ENCODE peak calls at places on chromosomes 12 and 14, in ten cellular contexts. M is gastrocnemius medialis, T is mammary epithelial cell, A is ascending aorta, P is cardiac muscle cell, Y is PC-3, I is Panc1, Z is spleen, O is transverse colon, K is Peyer's patch. D is an unnamed sample.

GRCh38 chr12:104930388-104931326 is 27.4 kb downstream of the SLC41A2 start:
- DNase-seq in I (no peak), T (peak), O (no peak), P (no peak), K (no peak), A (no peak), Y (peak), Z (no peak), M (no peak), D (no peak)

GRCh38 chr14:58298880-58299664 is 717 bp downstream of the ARID4A start:
- DNase-seq in T (no peak), A (no peak), Z (peak), O (peak), I (no peak), M (no peak), K (peak), Y (no peak), P (peak), D (no peak)

GRCh38 chr12:20477691-20478090 is 109.4 kb downstream of the PDE3A start:
- DNase-seq in K (no peak), M (no peak), I (no peak), Z (no peak), T (no peak), P (no peak), A (no peak), O (no peak), Y (no peak), D (no peak)

GRCh38 chr12:29816869-29817730 is 33.4 kb upstream of the TMTC1 start:
- DNase-seq in O (no peak), A (no peak), K (no peak), T (no peak), M (no peak), Y (no peak), P (no peak), I (no peak), Z (no peak), D (no peak)

GRCh38 chr14:92954933-92955332 is 32.0 kb downstream of the CHGA start:
- DNase-seq in K (no peak), T (no peak), M (no peak), A (no peak), I (no peak), Z (no peak), O (no peak), Y (no peak), P (no peak), D (no peak)

GRCh38 chr14:93160353-93160801 is 24.3 kb downstream of the MOAP1 start:
- DNase-seq in P (peak), O (no peak), K (no peak), I (no peak), Z (no peak), A (no peak), M (no peak), T (no peak), Y (peak), D (no peak)

GRCh38 chr14:25944020-25944419 is 653.8 kb downstream of the NOVA1 start:
- DNase-seq in T (no peak), M (no peak), Z (no peak), P (no peak), Y (no peak), K (no peak), I (no peak), O (no peak), A (no peak), D (no peak)

GRCh38 chr12:77122236-77122635 is 56.9 kb upstream of the E2F7 start:
- DNase-seq in Y (peak), I (peak), O (no peak), A (no peak), Z (no peak), T (peak), P (no peak), K (no peak), M (no peak), D (peak)

GRCh38 chr14:103879570-103880333 is 32.4 kb upstream of the PPP1R13B start:
- DNase-seq in O (peak), T (peak), M (no peak), Z (no peak), A (no peak), Y (peak), P (no peak), I (no peak), K (peak), D (no peak)

GRCh38 chr14:34110531-34110930 is 159.7 kb upstream of the EGLN3 start:
- DNase-seq in I (no peak), T (peak), Y (no peak), O (no peak), K (no peak), P (no peak), A (no peak), Z (no peak), M (no peak), D (no peak)

GRCh38 chr12:6936642-6937480 is 6.8 kb upstream of the RNU7-1 start:
- DNase-seq in I (no peak), Y (no peak), P (peak), O (no peak), K (no peak), T (no peak), Z (peak), M (no peak), A (no peak), D (no peak)
- TF ChIP-seq CTCF in I (no peak), Y (no peak), P (no peak), O (no peak), K (no peak), T (no peak), Z (no peak), M (no peak), A (peak), D (no peak)

DNA sequence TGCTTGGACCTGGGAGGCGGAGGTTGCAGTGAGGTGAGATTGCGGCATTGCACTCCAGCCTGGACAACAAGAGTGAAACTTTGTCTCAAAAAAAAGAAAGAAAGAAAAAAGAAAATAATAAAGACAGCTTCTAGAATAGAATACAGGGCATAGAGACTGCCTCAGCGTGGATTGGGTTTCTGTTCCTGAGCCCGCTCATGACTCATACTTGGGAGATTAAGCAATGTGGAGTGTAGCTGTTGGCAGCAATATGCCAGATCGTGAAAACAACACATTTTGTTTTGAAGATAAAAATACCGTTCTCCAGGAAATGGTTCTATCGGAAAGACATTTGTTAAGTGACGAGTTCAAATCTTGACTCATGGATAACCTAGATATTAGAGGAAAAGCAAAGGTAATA is 67.2 kb downstream of the GLT1D1 start:
- DNase-seq in I (no peak), P (no peak), Z (no peak), A (no peak), T (peak), K (no peak), M (peak), O (no peak), Y (peak), D (no peak)
- H3K27ac ChIP-seq in I (no peak), P (no peak), Z (no peak), A (peak), T (no peak), K (no peak), M (peak), O (no peak), Y (no peak), D (no peak)

DNA sequence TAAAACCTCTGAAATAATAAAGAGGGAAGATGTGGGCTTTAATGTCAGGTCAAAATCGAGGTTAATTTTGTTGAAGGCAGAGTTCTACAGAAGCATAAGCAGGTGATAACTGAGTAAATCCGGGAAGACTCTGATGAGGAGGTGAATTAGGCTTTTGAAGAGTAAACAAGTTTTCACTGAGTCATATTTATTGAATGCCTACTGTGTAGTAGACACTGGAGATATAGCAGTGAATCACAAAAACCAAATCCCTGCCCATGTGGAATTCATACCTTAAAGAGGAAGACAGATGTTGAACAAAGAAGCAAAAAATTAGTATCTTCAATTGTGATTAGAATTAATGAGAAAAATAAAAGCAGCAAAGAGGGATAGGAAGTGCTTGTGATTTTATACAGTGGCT is 46.9 kb downstream of the BHLHE41 start:
- DNase-seq in I (no peak), K (no peak), Z (no peak), T (peak), M (no peak), A (no peak), P (no peak), Y (peak), O (no peak), D (no peak)
- H3K4me3 ChIP-seq in I (no peak), K (no peak), Z (no peak), T (no peak), M (no peak), A (no peak), P (no peak), Y (no peak), O (no peak), D (no peak)

DNA sequence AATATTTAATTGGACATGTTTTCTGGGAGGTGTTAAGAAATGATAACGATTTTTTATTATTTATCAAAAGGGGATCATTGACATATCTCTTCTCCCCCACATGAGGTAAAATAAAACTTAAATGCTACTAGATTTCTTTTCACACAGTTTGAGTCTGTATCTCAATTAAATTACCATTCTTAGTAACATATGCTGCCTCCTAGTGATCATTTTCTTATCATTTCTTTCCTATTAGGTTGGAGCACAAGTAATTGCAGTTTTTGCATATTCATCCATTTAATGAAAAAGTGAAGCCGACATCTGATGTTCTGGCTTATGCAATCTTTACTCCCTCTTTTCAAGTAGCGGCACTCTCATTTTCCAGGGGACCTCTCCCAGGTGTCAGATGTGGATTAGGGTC is 24.9 kb downstream of the PUS7L start:
- DNase-seq in Y (no peak), M (no peak), I (no peak), A (no peak), O (no peak), P (no peak), K (no peak), Z (no peak), T (no peak), D (no peak)
- TF ChIP-seq CTCF in Y (peak), M (no peak), I (peak), A (no peak), O (no peak), P (peak), K (no peak), Z (no peak), T (no peak), D (peak)

DNA sequence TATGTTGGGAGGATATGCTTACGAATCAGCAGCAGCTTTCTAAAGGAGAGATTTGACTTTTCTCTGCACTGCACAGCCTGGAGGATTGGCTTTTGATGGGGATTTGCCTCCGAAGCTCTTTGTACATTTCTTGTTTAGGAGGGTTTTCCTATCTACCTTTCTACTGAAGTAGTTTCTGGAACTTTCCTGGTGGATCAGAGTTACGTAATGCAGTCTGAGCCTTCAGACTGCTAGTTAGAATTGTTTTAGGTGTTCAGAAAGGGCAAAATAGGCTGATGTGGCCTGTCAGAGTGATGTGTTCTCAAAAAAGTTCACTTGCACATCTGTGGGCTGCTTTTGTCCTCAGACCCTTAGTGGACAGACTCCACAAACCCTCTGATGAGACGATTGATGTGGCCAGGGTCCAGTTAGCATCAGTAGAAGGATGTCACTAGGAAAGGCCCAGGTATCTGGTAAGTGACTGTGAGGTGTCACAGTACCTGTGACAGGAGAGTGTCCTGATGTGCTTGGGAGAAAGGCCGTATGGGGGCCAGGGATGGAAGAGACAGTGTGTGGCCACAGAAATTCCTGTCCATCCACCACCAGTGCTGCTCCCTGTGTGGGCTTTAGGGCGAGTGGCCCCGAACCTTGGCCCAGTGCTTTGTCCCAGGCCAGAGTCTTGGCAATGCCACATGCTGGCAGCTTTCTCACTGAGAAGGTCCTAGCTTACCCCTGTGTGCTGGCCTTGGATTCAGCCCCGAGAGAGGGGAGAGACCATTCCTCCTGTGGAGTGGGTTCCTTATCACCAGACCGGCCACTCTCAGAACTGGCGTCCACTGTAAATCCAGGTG is 4.4 kb upstream of the ACADS start:
- DNase-seq in I (no peak), T (no peak), Z (peak), Y (no peak), O (no peak), K (no peak), M (no peak), A (no peak), P (no peak), D (no peak)
- H3K27ac ChIP-seq in I (no peak), T (no peak), Z (no peak), Y (no peak), O (no peak), K (no peak), M (peak), A (no peak), P (no peak), D (peak)

DNA sequence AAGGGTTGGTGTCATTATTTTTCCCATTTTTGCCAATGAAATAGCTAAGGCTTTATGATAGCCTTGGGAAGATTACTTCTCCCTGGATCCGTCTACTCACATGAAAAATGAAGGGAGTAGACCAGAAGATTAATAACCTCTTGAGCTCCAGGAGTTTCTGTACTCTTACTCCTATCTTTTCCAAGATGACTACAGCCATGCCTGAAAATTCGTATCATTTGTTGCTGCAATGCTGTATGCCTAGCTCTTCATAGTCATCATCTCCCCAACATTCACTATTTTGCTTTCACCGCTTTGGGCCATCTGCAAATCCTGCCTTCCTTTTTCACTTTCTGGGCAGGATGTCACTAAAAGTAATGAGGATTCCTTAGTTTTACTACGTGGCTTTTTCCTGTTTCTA is 18.7 kb downstream of the TC2N start:
- DNase-seq in I (no peak), K (no peak), M (no peak), Y (no peak), Z (no peak), P (no peak), O (no peak), T (no peak), A (no peak), D (no peak)
- H3K4me3 ChIP-seq in I (no peak), K (no peak), M (no peak), Y (no peak), Z (no peak), P (no peak), O (no peak), T (no peak), A (no peak), D (no peak)

DNA sequence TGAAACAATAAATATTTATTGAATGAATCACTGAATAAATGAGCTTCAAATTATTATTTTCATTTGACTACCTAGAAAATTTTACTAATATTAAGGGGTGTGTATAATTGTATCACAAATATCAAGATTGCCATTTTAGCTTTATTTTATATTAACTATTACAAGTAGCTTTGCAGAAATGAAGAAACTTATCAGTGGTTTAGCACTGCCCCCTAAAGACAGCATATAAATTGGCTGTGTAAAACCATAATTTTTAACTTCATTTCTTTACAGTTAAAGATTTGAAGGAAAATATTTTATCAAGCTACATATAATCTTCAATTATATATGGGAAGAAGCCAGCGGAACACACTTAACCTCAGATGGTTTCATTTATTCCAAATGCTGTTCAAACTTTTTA is 11.4 kb downstream of the GARIN6 start:
- DNase-seq in A (no peak), M (no peak), K (no peak), T (no peak), I (no peak), Y (peak), P (no peak), Z (no peak), O (no peak), D (no peak)
- TF ChIP-seq CTCF in A (no peak), M (no peak), K (no peak), T (no peak), I (peak), Y (peak), P (no peak), Z (no peak), O (no peak), D (peak)

D was measured in AG04450.